ENCODE peak calls at places on chromosome 20, in five cellular contexts. P, A, Z, F and O are unnamed samples.

GRCh38 chr20:23783447-23783846 is 32.7 kb upstream of the CST1 start:
- DNase-seq in P (no peak), Z (no peak), F (no peak), A (no peak), O (no peak)

GRCh38 chr20:38471245-38471644 is 1.4 kb upstream of the RALGAPB start:
- DNase-seq in Z (no peak), A (no peak), F (no peak), P (no peak), O (no peak)

GRCh38 chr20:44651507-44652373 is at the start of gene ADA:
- DNase-seq in Z (peak), P (peak), A (peak), F (peak), O (peak)

GRCh38 chr20:7836076-7836475 is 104.2 kb downstream of the HAO1 start:
- DNase-seq in F (no peak), P (no peak), A (no peak), Z (no peak), O (no peak)

GRCh38 chr20:11379257-11380011 is 538.3 kb upstream of the BTBD3 start:
- DNase-seq in F (no peak), Z (no peak), P (no peak), A (no peak), O (no peak)

GRCh38 chr20:64145458-64146300 is 18.6 kb upstream of the MYT1 start:
- DNase-seq in A (no peak), Z (no peak), F (no peak), P (no peak), O (peak)

GRCh38 chr20:62742979-62743776 is 34.5 kb downstream of the NTSR1 start:
- DNase-seq in P (no peak), F (peak), Z (no peak), A (no peak), O (peak)

GRCh38 chr20:16283978-16284377 is 289.3 kb downstream of the KIF16B start:
- DNase-seq in P (no peak), A (no peak), F (no peak), Z (no peak), O (no peak)

GRCh38 chr20:23007886-23008285 is 27.2 kb upstream of the SSTR4 start:
- DNase-seq in A (no peak), P (no peak), F (no peak), Z (no peak), O (no peak)

GRCh38 chr20:5168582-5169396 is 42.0 kb downstream of the CDS2 start:
- DNase-seq in A (no peak), Z (no peak), P (no peak), F (no peak), O (no peak)

GRCh38 chr20:34074101-34074760 is 37.8 kb downstream of the EIF2S2 start:
- DNase-seq in Z (no peak), F (no peak), A (no peak), P (no peak), O (no peak)

GRCh38 chr20:11350126-11351005 is 567.3 kb upstream of the BTBD3 start:
- DNase-seq in P (no peak), A (no peak), F (no peak), Z (no peak), O (no peak)

GRCh38 chr20:50003253-50003656 is 20.5 kb downstream of the SNAI1 start:
- DNase-seq in F (no peak), P (no peak), Z (no peak), A (no peak), O (no peak)

GRCh38 chr20:56032251-56032650 is 26.9 kb upstream of the CBLN4 start:
- DNase-seq in Z (no peak), A (no peak), F (no peak), P (no peak), O (no peak)

GRCh38 chr20:33009214-33010132 is 2.0 kb downstream of the BPIFB2 start:
- DNase-seq in P (no peak), F (no peak), A (no peak), Z (no peak), O (no peak)

GRCh38 chr20:59356662-59357061 is 56.3 kb downstream of the EDN3 start:
- DNase-seq in F (no peak), A (no peak), P (no peak), Z (no peak), O (no peak)

GRCh38 chr20:23195635-23196034 is 109.5 kb upstream of the CD93 start:
- DNase-seq in F (no peak), P (no peak), A (no peak), Z (no peak), O (no peak)

GRCh38 chr20:64056889-64057627 is 5.9 kb upstream of the TCEA2 start:
- DNase-seq in F (no peak), P (no peak), Z (no peak), A (no peak), O (no peak)

GRCh38 chr20:50015636-50015992 is 32.8 kb downstream of the SNAI1 start:
- DNase-seq in Z (no peak), P (no peak), F (no peak), A (no peak), O (no peak)

GRCh38 chr20:46967647-46968046 is 73.0 kb downstream of the EYA2 start:
- DNase-seq in F (no peak), Z (no peak), A (no peak), P (no peak), O (no peak)

GRCh38 chr20:9500121-9500911 is 14.1 kb upstream of the LAMP5 start:
- DNase-seq in F (peak), P (no peak), A (no peak), Z (no peak), O (no peak)

GRCh38 chr20:57999465-58000111 is 228.9 kb downstream of the ANKRD60 start:
- DNase-seq in A (no peak), P (no peak), F (peak), Z (no peak), O (no peak)

GRCh38 chr20:58542411-58543095 is 27.4 kb upstream of the APCDD1L start:
- DNase-seq in A (peak), P (no peak), F (no peak), Z (no peak), O (no peak)

GRCh38 chr20:55888655-55889054 is 116.7 kb downstream of the CBLN4 start:
- DNase-seq in Z (no peak), A (no peak), P (no peak), F (no peak), O (no peak)

GRCh38 chr20:57032847-57033246 is 233.6 kb downstream of the BMP7 start:
- DNase-seq in Z (no peak), F (no peak), P (no peak), A (no peak), O (no peak)

GRCh38 chr20:43761396-43762340 is 34.9 kb upstream of the GTSF1L start:
- DNase-seq in F (no peak), A (no peak), P (no peak), Z (no peak), O (no peak)

GRCh38 chr20:46348972-46349741 is 40.9 kb upstream of the CDH22 start:
- DNase-seq in A (peak), Z (peak), P (peak), F (peak), O (no peak)

GRCh38 chr20:51930775-51931174 is 128.5 kb upstream of the SALL4 start:
- DNase-seq in Z (no peak), P (no peak), F (no peak), A (no peak), O (no peak)

GRCh38 chr20:20199338-20200160 is 147.2 kb downstream of the CFAP61 start:
- DNase-seq in A (no peak), F (no peak), P (no peak), Z (no peak), O (no peak)

DNA sequence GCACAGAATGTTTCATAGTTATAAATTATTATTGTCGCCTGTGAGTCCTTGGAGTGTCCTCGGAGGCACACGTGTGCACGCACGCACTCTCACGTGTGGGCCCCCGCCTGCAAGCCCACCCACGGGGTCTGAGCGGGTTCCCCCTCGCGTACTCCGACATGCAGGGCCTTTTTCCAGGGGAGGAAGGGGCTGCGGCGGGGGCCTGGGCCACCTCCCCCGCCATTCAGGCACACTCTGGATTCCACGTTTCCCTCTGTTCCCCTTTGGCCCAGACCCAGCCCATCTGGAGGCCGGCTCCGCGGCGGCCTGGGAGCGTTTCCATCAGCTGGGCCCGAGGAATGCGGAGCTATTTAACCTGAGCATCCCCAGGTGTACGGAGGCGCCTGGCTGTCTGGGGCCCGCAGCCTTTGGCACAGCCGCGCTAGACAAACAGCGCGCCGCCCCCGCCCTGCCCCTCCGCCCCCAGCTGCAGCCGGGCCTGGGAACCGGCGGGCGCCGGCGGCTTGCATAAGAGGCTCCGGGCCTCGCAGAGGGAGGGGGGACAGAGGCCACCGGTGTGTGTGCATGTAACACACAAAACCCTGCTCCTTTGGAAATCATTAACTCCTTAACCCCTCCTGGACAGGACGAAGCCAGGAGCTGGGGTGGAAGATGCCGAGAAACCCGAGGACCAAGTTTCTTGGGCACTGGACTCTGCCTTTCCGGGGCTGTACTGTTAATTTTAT is 3.3 kb downstream of the ID1 start:
- DNase-seq in A (peak), P (peak), F (peak), Z (peak), O (peak)
- TF ChIP-seq EP300 in A (peak), P (peak), F (peak), Z (peak), O (no peak)

DNA sequence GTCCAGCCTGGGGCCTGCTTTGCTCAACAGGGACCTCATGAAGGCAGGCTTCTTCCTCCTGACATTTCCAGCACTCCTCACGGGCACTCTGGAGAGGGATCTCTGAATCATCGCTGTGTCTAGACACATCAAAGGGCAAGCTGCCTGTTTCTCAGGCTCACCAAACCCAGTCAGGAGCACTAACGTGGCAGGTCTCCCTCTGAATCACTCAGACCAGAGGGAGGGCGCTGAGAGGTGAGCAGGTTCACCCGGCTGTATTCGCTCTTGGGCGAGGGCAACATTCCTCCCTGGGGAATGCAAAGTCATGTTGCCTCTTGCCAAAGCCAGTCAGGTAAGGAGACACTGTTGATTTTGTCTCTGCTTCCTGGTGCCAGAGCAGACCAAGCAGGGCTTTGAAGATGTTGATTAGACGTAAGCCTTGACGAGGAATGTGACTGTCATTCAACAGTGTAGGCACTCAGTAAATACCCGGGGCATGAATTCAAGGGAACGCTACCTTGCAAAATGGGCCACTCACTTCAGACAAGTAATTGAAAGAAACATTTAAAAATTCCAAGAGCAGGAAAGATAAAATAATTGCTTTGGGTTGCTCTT is 50.1 kb downstream of the CYP24A1 start:
- DNase-seq in A (peak), P (no peak), Z (peak), F (peak), O (no peak)
- TF ChIP-seq EP300 in A (no peak), P (no peak), Z (peak), F (no peak), O (no peak)

DNA sequence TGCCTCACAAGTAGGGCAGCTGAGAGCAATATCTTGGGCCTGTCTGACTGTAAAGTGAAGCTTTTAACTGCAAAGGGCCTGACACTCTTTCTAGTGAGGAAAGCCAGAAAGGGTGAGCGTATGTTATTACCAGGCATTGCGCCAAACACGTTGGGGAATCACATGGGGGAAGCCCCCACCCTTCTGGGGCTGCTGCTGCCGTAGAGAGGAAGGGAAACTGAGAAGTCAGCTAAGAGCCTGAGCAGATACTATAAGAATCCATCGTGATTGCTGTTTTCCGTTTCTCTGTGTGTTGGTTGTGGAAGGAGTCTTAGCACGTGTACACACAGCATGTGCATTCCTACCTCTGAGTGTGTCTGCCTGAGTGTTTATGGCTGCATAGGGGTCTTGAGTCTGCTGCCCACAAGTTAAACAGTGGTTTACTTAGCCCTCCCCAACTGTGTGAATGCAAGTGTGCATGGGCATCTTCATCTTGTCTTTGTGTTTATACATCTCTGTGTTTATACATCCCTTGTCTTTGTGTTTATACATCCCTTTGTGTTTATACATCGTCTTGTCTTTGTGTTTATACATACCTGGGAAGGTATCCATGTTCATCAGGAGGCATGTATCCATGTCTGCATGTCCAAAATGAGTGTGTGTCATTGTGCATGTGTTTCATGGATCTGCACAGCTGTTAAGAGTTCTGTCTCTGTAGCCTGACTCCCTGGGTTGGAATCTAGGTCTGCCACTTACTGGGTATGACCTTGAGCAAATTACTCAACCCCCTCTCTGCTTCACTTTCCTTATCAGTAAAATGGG is 50.3 kb upstream of the SIRPA start:
- DNase-seq in Z (no peak), A (peak), F (peak), P (peak), O (no peak)
- TF ChIP-seq EP300 in Z (no peak), A (no peak), F (peak), P (peak), O (no peak)

DNA sequence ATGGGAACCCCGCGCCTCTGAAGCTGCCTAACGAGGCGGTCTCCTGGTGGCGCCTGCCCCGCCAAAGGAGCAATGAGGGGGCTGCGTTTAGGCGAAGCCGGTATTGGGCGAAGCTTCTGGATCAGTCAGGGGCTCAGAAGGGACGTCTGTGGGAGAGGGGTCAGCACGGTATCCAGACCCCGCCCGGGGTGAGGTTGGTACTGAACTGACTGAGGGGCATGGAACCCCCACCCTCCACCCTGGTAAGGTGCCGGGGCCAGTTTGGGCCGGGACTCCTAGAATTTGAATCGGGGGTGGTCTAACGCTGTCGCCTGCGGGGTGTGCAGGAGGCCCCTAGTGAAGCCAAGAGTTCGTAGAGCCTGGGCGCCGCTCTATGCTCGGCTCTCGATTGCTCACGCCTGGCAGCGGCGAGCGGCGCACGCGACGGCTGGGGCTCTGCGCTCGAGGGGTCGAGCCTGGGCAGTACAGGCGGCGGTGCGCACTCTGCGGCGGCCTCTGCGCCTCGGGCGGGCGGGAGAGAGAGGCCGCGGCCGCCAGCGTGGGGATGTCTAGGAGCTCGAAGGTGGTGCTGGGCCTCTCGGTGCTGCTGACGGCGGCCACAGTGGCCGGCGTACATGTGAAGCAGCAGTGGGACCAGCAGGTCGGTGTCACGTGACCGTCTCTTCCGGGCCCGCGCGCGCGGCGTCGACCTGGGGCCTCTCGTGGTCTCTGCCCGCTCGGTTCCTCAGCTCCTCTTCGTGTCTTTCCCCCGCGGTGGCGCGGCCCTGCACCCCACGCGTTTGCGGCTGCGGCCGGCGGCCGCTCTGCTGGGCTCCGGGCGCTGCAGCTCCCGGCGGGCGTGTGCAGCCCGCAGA is at the start of the genes KAT14 and PET117:
- DNase-seq in A (peak), Z (peak), P (peak), F (peak), O (peak)
- TF ChIP-seq EP300 in A (no peak), Z (no peak), P (peak), F (no peak), O (no peak)

DNA sequence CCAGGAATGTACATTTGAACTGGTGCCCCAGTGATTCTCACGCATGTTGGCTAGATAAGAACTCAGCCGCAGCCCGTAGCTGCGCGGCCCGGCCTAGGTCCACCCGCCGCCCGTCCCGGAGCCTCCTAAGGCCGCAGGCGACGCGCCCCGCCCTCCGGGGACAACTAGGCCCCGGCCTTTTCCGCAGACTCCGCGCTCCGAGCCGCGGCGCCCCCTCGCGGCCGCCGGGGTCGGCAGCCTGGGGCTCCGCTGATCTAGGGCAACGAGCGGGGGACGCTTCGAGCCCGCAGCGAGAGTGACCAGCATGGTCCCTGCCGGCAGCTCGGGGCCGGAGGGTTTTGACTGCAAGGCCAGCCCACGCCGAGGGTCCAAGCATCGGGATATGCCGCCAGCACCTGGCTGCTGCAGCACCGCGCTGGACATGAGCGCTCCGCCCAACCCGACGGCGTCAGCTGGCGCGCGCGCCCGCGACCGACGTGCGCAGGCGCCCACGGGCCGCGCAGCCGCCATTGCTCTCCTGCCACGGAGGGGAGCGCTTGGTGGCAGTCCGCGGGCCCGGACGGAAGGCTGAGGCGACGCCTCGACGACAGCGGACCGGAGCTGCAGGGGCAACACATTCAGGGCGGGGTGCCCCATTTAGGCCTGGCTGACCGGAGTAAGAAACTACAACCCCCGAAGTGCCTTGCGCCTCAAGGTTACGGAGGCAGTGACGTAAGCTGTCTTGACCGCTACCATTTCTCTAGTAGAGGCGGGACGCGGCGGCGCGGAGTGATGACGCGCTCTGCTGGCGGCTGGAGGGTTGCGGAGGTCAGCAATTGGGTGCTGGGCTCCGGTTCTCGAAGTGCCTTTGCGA is at the start of gene AP5S1:
- DNase-seq in P (peak), A (peak), Z (peak), F (peak), O (peak)
- TF ChIP-seq EP300 in P (peak), A (no peak), Z (no peak), F (no peak), O (no peak)

GRCh38 chr20:48124181-48124782 is 339.0 kb upstream of the SULF2 start:
- DNase-seq in A (no peak), P (no peak), Z (no peak), F (no peak), O (no peak)

GRCh38 chr20:48124960-48125359 is 339.7 kb upstream of the SULF2 start:
- DNase-seq in Z (no peak), F (no peak), P (no peak), A (no peak), O (no peak)

GRCh38 chr20:48129319-48129973 is 344.2 kb upstream of the SULF2 start:
- DNase-seq in Z (no peak), F (no peak), A (no peak), P (no peak), O (no peak)

GRCh38 chr20:48128436-48128835 is 343.2 kb upstream of the SULF2 start:
- DNase-seq in F (no peak), Z (no peak), P (no peak), A (no peak), O (no peak)

GRCh38 chr20:48126227-48126740 is 341.0 kb upstream of the SULF2 start:
- DNase-seq in P (no peak), Z (no peak), A (no peak), F (no peak), O (no peak)
- TF ChIP-seq EP300 in P (no peak), Z (no peak), A (no peak), F (no peak), O (no peak)